ENCODE peak calls at places on chromosomes 5 and 9, in ten cellular contexts. I is Panc1, B is spleen, P is GM23338, R is GM12891, J is stomach, T is sigmoid colon, E is HCT116, L is prostate gland, Y is transverse colon. U is an unnamed sample.

GRCh38 chr5:165139730-165140129 is 1634.3 kb downstream of the MAT2B start:
- DNase-seq in I (no peak), B (no peak), P (no peak), R (no peak), J (no peak), T (no peak), E (no peak), L (no peak), Y (no peak), U (no peak)

GRCh38 chr9:127714916-127715442 is 484 bp downstream of the PTRH1 start:
- DNase-seq in I (no peak), B (peak; percentile 87), P (peak; percentile 48), R (peak; percentile 43), J (peak; percentile 55), T (no peak), E (no peak), L (no peak), Y (peak; percentile 57), U (no peak)

GRCh38 chr5:172688735-172689572 is 47.9 kb downstream of the NEURL1B start:
- DNase-seq in I (no peak), B (peak; percentile 79), P (no peak), R (peak; percentile 71), J (peak; percentile 78), T (peak; percentile 64), E (no peak), L (peak; percentile 72), Y (peak; percentile 61), U (peak; percentile 75)

GRCh38 chr5:175664723-175665122 is 6.9 kb downstream of the HRH2 start:
- DNase-seq in I (no peak), B (no peak), P (no peak), R (no peak), J (no peak), T (no peak), E (no peak), L (no peak), Y (no peak), U (no peak)

GRCh38 chr9:121609845-121610637 is 41.4 kb upstream of the DAB2IP start:
- DNase-seq in I (no peak), B (no peak), P (no peak), R (no peak), J (peak; percentile 66), T (peak; percentile 88), E (peak; percentile 62), L (peak; percentile 48), Y (no peak), U (peak; percentile 73)

GRCh38 chr5:116038817-116039216 is 6.5 kb downstream of the ARL14EPL start:
- DNase-seq in I (no peak), B (peak; percentile 85), P (no peak), R (no peak), J (no peak), T (no peak), E (no peak), L (no peak), Y (no peak), U (no peak)

GRCh38 chr5:59483971-59484472 is 409.5 kb downstream of the PDE4D start:
- DNase-seq in I (no peak), B (no peak), P (peak; percentile 55), R (no peak), J (no peak), T (no peak), E (no peak), L (no peak), Y (no peak), U (no peak)

GRCh38 chr9:18888241-18888794 is 144.7 kb downstream of the SAXO1 start:
- DNase-seq in I (no peak), B (no peak), P (no peak), R (no peak), J (no peak), T (no peak), E (no peak), L (no peak), Y (no peak), U (no peak)

GRCh38 chr5:67094476-67095300 is 101.9 kb downstream of the CD180 start:
- DNase-seq in I (no peak), B (no peak), P (peak; percentile 37), R (no peak), J (no peak), T (no peak), E (no peak), L (no peak), Y (no peak), U (no peak)

GRCh38 chr5:64665243-64665642 is 25.1 kb upstream of the SHISAL2B start:
- DNase-seq in I (no peak), B (no peak), P (no peak), R (no peak), J (no peak), T (no peak), E (no peak), L (no peak), Y (no peak), U (no peak)

GRCh38 chr9:123426406-123426805 is 70.4 kb downstream of the CRB2 start:
- DNase-seq in I (no peak), B (peak; percentile 13), P (no peak), R (peak; percentile 35), J (peak; percentile 16), T (no peak), E (no peak), L (no peak), Y (no peak), U (peak; percentile 25)

GRCh38 chr9:123435471-123435870 is 79.5 kb downstream of the CRB2 start:
- DNase-seq in I (no peak), B (no peak), P (no peak), R (no peak), J (no peak), T (no peak), E (no peak), L (no peak), Y (no peak), U (no peak)

GRCh38 chr9:123432331-123433236 is 76.6 kb downstream of the CRB2 start:
- DNase-seq in I (no peak), B (peak; percentile 47), P (no peak), R (no peak), J (peak; percentile 7), T (no peak), E (no peak), L (no peak), Y (no peak), U (no peak)

GRCh38 chr9:123434619-123435240 is 78.7 kb downstream of the CRB2 start:
- DNase-seq in I (no peak), B (peak; percentile 41), P (peak; percentile 84), R (no peak), J (no peak), T (peak; percentile 29), E (no peak), L (no peak), Y (no peak), U (peak; percentile 27)

GRCh38 chr9:123431581-123431980 is 75.6 kb downstream of the CRB2 start:
- DNase-seq in I (no peak), B (no peak), P (no peak), R (no peak), J (no peak), T (peak; percentile 29), E (no peak), L (no peak), Y (no peak), U (peak; percentile 19)
- TF ChIP-seq POLR2AphosphoS5 in I (no peak), B (no peak), P (no peak), R (no peak), J (no peak), T (no peak), E (no peak), L (no peak), Y (no peak), U (no peak)

GRCh38 chr9:37835821-37836220 is 35.2 kb downstream of the DCAF10 start:
- DNase-seq in I (no peak), B (no peak), P (no peak), R (no peak), J (no peak), T (no peak), E (no peak), L (no peak), Y (no peak), U (no peak)

GRCh38 chr9:37839491-37840461 is 39.2 kb downstream of the DCAF10 start:
- DNase-seq in I (no peak), B (no peak), P (no peak), R (no peak), J (no peak), T (no peak), E (no peak), L (no peak), Y (no peak), U (no peak)

GRCh38 chr9:37836386-37836785 is 35.8 kb downstream of the DCAF10 start:
- DNase-seq in I (no peak), B (no peak), P (no peak), R (peak; percentile 32), J (no peak), T (no peak), E (no peak), L (no peak), Y (no peak), U (no peak)

DNA sequence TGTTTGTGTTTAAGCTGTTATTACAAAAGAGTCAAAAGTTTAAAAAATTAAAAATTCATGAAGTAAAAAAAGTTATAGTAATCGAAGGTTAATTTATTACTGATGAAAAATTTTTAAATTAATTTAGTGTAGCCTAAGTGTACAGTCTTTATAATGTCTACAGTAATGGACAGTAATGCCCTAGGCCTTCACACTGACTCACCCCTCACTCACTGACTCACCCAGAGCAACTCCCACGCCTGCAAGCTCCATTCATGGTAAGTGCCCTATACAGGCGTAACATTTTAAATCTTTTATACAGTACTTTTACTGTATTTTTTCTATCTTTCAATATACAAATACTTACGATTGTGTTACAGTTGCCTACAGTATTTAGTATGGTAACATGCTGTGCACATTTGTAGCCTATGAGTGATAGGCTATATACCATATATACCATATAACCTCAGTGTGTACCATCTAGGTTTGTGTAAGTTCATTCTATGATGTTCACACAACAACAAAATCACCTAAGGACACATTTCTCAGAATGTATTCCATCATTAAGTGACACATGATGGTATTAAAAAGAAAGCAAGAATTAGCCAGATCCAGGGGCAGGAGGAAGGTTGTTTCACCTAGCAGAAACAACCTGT is 40.1 kb downstream of the DCAF10 start:
- DNase-seq in I (peak; percentile 33), B (no peak), P (no peak), R (no peak), J (no peak), T (no peak), E (peak; percentile 1), L (no peak), Y (no peak), U (no peak)
- TF ChIP-seq POLR2AphosphoS5 in I (no peak), B (no peak), P (no peak), R (no peak), J (no peak), T (no peak), E (no peak), L (no peak), Y (no peak), U (no peak)

GRCh38 chr5:53481887-53482716 is 1.7 kb downstream of the FST start:
- DNase-seq in I (no peak), B (peak; percentile 89), P (peak; percentile 71), R (peak; percentile 52), J (peak; percentile 78), T (peak; percentile 89), E (peak; percentile 32), L (peak; percentile 57), Y (peak; percentile 69), U (peak; percentile 63)
- TF ChIP-seq POLR2AphosphoS5 in I (no peak), B (peak; percentile 46), P (no peak), R (no peak), J (peak; percentile 35), T (peak; percentile 7), E (no peak), L (no peak), Y (no peak), U (peak; percentile 66)

DNA sequence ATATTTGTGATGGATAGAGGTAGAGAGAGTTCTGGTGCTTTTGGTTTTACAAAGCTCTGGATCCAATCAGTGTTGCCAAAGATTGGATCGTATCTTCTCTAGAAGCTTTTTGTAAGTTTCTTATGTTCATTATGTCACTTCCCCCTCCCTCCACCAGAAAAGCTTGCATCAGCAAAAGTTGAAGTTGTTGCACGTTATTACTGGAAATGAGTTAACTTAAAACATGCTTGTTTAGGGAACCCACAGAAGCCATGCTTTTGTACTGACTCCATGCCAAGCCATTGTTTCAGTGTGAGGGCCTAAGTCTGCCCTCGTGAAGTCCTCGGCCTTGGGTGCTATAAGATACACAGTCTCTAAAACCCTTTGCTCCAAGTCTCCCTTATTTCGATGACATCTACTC is 186.6 kb downstream of the ERCC6L2 start:
- DNase-seq in I (no peak), B (no peak), P (no peak), R (no peak), J (no peak), T (no peak), E (no peak), L (no peak), Y (no peak), U (no peak)
- TF ChIP-seq POLR2AphosphoS5 in I (no peak), B (no peak), P (no peak), R (no peak), J (no peak), T (no peak), E (no peak), L (no peak), Y (no peak), U (no peak)